ENCODE peak calls at places on chromosome 15, in nine cellular contexts. I, R, Z, U, H, B, G, N and D are unnamed samples.
A peak's percentile ranks its signal among the peaks of the same experiment; 100 is the strongest.

GRCh38 chr15:32637704-32638103 is 3.8 kb upstream of the SCG5 start:
- DNase-seq in I (no peak), R (no peak), Z (no peak), U (no peak), H (no peak), B (no peak), G (no peak), N (no peak), D (no peak)

GRCh38 chr15:69415381-69415780 is 1.2 kb downstream of the KIF23 start:
- DNase-seq in I (no peak), R (no peak), Z (no peak), U (peak; percentile 51), H (no peak), B (no peak), G (no peak), N (peak; percentile 33), D (no peak)

GRCh38 chr15:48493084-48493762 is 152.3 kb downstream of the FBN1 start:
- DNase-seq in I (no peak), R (no peak), Z (no peak), U (peak; percentile 96), H (no peak), B (no peak), G (no peak), N (peak; percentile 95), D (no peak)

GRCh38 chr15:92932946-92933649 is 33.0 kb downstream of the CHD2 start:
- DNase-seq in I (no peak), R (no peak), Z (no peak), U (no peak), H (no peak), B (no peak), G (no peak), N (no peak), D (no peak)

GRCh38 chr15:50042775-50043174 is 76.3 kb downstream of the ATP8B4 start:
- DNase-seq in I (no peak), R (no peak), Z (no peak), U (no peak), H (no peak), B (no peak), G (no peak), N (no peak), D (no peak)

GRCh38 chr15:45641374-45641778 is 6.5 kb downstream of the SQOR start:
- DNase-seq in I (no peak), R (peak; percentile 62), Z (peak; percentile 81), U (peak; percentile 66), H (peak; percentile 47), B (no peak), G (peak; percentile 73), N (peak; percentile 96), D (peak; percentile 46)

GRCh38 chr15:94287794-94288246 is 56.5 kb downstream of the MCTP2 start:
- DNase-seq in I (no peak), R (peak; percentile 31), Z (no peak), U (no peak), H (no peak), B (no peak), G (peak; percentile 43), N (no peak), D (no peak)

GRCh38 chr15:92614791-92615785 is 40.5 kb downstream of the FAM174B start:
- DNase-seq in I (no peak), R (peak; percentile 27), Z (no peak), U (no peak), H (peak; percentile 34), B (no peak), G (no peak), N (no peak), D (peak; percentile 17)

GRCh38 chr15:39404767-39405173 is 176.1 kb upstream of the THBS1 start:
- DNase-seq in I (no peak), R (no peak), Z (no peak), U (peak; percentile 85), H (peak; percentile 57), B (no peak), G (no peak), N (peak; percentile 95), D (no peak)

GRCh38 chr15:72237286-72238224 is 6.6 kb upstream of the PKM start:
- DNase-seq in I (peak; percentile 91), R (peak; percentile 64), Z (peak; percentile 97), U (peak; percentile 97), H (peak; percentile 71), B (peak; percentile 80), G (peak; percentile 51), N (peak; percentile 98), D (peak; percentile 67)

GRCh38 chr15:73802336-73803105 is 49.4 kb upstream of the INSYN1 start:
- DNase-seq in I (no peak), R (no peak), Z (no peak), U (no peak), H (peak; percentile 71), B (peak; percentile 81), G (no peak), N (no peak), D (no peak)
- H3K27ac ChIP-seq in I (no peak overlapping the region), R (no peak overlapping the region), Z (peak overlapping the region; percentile 54), U (no peak overlapping the region), H (peak overlapping the region; percentile 69), B (peak overlapping the region; percentile 71), G (peak overlapping the region; percentile 39), N (no peak overlapping the region), D (no peak overlapping the region)

GRCh38 chr15:63202858-63203257 is 13.5 kb downstream of the RAB8B start:
- DNase-seq in I (peak; percentile 43), R (no peak), Z (no peak), U (no peak), H (no peak), B (no peak), G (no peak), N (no peak), D (no peak)

GRCh38 chr15:63198315-63198714 is 8.9 kb downstream of the RAB8B start:
- DNase-seq in I (no peak), R (no peak), Z (no peak), U (no peak), H (no peak), B (no peak), G (no peak), N (peak; percentile 54), D (no peak)

GRCh38 chr15:63198752-63199250 is 9.4 kb downstream of the RAB8B start:
- DNase-seq in I (no peak), R (no peak), Z (no peak), U (no peak), H (no peak), B (no peak), G (no peak), N (peak; percentile 69), D (no peak)

GRCh38 chr15:63200464-63201242 is 11.2 kb downstream of the RAB8B start:
- DNase-seq in I (no peak), R (no peak), Z (no peak), U (no peak), H (no peak), B (no peak), G (no peak), N (no peak), D (no peak)

GRCh38 chr15:63203451-63204090 is 14.2 kb downstream of the RAB8B start:
- DNase-seq in I (no peak), R (no peak), Z (no peak), U (peak; percentile 63), H (no peak), B (no peak), G (no peak), N (peak; percentile 76), D (no peak)
- H3K4me1 ChIP-seq in I (peaks cover 46% of the 10 kb centered on the region), R (peaks cover 12% of the 10 kb centered on the region), Z (peaks cover 32% of the 10 kb centered on the region), U (peaks cover 22% of the 10 kb centered on the region), H (no peaks in the 10 kb centered on the region), B (no peaks in the 10 kb centered on the region), G (no peaks in the 10 kb centered on the region), N (peaks cover 6% of the 10 kb centered on the region), D (peaks cover 6% of the 10 kb centered on the region)

DNA sequence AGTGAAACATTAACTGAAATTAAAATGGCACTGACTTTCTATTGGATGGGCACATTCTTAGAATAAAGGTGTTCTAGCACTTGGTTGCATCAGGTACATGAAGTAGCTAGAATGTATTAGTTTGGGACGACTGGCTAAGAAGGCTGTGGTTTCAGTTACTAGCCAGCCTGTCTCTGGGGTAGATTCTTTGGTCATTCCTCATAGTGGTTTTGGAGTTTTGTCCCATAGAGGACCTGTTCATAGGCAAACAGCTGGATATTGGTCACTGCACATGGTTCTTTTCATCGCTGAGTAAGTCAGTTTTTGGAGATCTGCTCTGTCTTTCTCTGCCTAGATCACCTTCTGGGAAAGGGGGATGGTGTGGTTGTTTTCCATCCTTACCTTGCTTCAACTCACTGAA is 55.3 kb downstream of the ADAMTSL3 start:
- DNase-seq in I (no peak), R (no peak), Z (no peak), U (peak; percentile 65), H (no peak), B (no peak), G (no peak), N (peak; percentile 38), D (no peak)
- H3K27ac ChIP-seq in I (no peak overlapping the region), R (no peak overlapping the region), Z (no peak overlapping the region), U (no peak overlapping the region), H (no peak overlapping the region), B (no peak overlapping the region), G (no peak overlapping the region), N (no peak overlapping the region), D (no peak overlapping the region)

DNA sequence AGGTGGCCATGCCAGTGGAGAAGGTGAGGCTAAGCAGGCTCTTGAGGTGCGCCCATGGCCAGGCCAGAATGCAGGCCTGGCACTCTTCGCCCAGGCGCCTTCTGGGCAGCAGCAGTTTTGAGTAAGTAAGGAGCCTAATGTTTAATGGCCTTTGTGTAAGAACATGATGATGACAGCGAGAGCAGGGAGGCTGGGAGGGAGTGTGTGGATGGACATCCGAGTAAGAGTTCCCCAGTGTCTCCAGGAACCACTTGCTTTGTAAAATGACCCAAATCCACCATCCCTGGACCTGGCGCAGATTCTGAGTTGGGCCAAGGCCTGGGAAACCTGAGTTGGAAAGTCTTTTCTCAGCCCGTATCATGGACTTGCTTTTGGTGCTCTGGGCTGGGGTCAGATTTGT is 24.1 kb downstream of the KLF13 start:
- DNase-seq in I (no peak), R (no peak), Z (no peak), U (no peak), H (no peak), B (no peak), G (no peak), N (no peak), D (no peak)
- H3K4me1 ChIP-seq in I (peaks cover 53% of the 10 kb centered on the region), R (peaks cover 84% of the 10 kb centered on the region), Z (peaks cover 18% of the 10 kb centered on the region), U (peaks cover 22% of the 10 kb centered on the region), H (peaks cover 8% of the 10 kb centered on the region), B (no peaks in the 10 kb centered on the region), G (peaks cover 58% of the 10 kb centered on the region), N (peaks cover 19% of the 10 kb centered on the region), D (peaks cover 91% of the 10 kb centered on the region)